ENCODE peak calls at places on chromosome 21, in seven cellular contexts. C is brain microvascular endothelial cell, F is heart left ventricle, G is cardiac muscle cell, L is tibial artery, V is progenitor cell of endocrine pancreas, T is GM20000. Y is an unnamed sample.

GRCh38 chr21:18477059-18477458 is 73.5 kb upstream of the TMPRSS15 start:
- DNase-seq in C (no peak), F (no peak), G (no peak), L (no peak), V (no peak), T (no peak), Y (no peak)

GRCh38 chr21:14591882-14592281 is 45.8 kb upstream of the SAMSN1 start:
- DNase-seq in C (peak), F (no peak), G (peak), L (peak), V (no peak), T (no peak), Y (no peak)

GRCh38 chr21:14074177-14074576 is 136.6 kb downstream of the LIPI start:
- DNase-seq in C (no peak), F (no peak), G (no peak), L (no peak), V (no peak), T (no peak), Y (no peak)

GRCh38 chr21:23861908-23862504 is 1745.3 kb downstream of the MRPL39 start:
- DNase-seq in C (no peak), F (no peak), G (no peak), L (no peak), V (no peak), T (no peak), Y (no peak)

GRCh38 chr21:17930102-17930501 is 110.9 kb upstream of the C21orf91 start:
- DNase-seq in C (no peak), F (no peak), G (no peak), L (no peak), V (no peak), T (no peak), Y (no peak)

GRCh38 chr21:40829791-40830190 is 17.2 kb downstream of the DSCAM start:
- DNase-seq in C (no peak), F (no peak), G (no peak), L (no peak), V (no peak), T (no peak), Y (no peak)

GRCh38 chr21:29648710-29649240 is 291.0 kb downstream of the GRIK1 start:
- DNase-seq in C (no peak), F (no peak), G (no peak), L (no peak), V (no peak), T (no peak), Y (no peak)

GRCh38 chr21:14677023-14677422 is 130.9 kb upstream of the SAMSN1 start:
- DNase-seq in C (no peak), F (no peak), G (no peak), L (no peak), V (no peak), T (no peak), Y (no peak)

GRCh38 chr21:20396798-20397197 is 601.4 kb upstream of the NCAM2 start:
- DNase-seq in C (no peak), F (no peak), G (no peak), L (no peak), V (no peak), T (no peak), Y (no peak)

GRCh38 chr21:27047331-27048314 is 80.7 kb upstream of the ADAMTS5 start:
- DNase-seq in C (no peak), F (no peak), G (no peak), L (no peak), V (no peak), T (no peak), Y (no peak)

GRCh38 chr21:28657576-28657975 is 335.1 kb downstream of the LTN1 start:
- DNase-seq in C (no peak), F (no peak), G (no peak), L (no peak), V (no peak), T (no peak), Y (no peak)

GRCh38 chr21:37917612-37918011 is 1.4 kb upstream of the KCNJ6 start:
- DNase-seq in C (peak), F (no peak), G (peak), L (no peak), V (no peak), T (no peak), Y (no peak)

GRCh38 chr21:42681296-42682206 is 28.1 kb downstream of the PDE9A start:
- DNase-seq in C (no peak), F (no peak), G (no peak), L (no peak), V (no peak), T (no peak), Y (no peak)
- TF ChIP-seq CTCF in C (no peak), F (no peak), G (no peak), L (no peak), V (no peak), T (no peak), Y (no peak)

DNA sequence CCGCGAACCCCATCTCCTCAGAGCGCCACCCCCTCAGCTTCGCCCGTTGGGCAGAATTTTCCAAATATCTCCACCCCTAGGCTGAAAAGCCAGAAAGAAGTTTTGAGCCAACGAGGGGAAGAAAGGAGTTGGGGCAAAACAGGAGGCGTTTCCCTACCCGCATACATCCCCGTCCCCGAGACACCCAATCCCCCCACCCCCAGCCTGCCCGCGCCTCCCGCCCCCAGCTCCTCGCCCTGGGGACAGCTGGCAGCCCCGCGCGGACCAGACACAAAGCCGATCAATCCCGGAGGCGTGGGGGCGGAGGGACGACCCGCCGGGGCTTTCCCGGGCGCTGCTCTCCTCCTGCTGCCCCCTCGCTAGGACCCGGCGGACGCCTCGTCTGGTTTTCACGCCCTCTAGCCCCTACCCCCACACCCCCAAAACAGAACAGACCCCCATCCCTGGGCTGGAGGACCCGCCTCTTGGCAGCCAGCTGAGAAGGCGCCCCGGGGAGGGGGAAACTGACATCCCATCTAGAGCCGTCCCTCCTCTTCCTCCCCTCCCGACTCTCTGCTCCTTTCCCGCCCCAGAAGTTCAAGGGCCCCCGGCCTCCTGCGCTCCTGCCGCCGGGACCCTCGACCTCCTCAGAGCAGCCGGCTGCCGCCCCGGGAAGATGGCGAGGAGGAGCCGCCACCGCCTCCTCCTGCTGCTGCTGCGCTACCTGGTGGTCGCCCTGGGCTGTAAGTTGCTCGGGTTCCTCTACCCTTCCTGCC is at the start of gene JAM2:
- DNase-seq in C (no peak), F (peak), G (peak), L (peak), V (peak), T (peak), Y (peak)
- TF ChIP-seq CTCF in C (peak), F (peak), G (no peak), L (peak), V (peak), T (peak), Y (peak)

GRCh38 chr21:16193758-16194606 is 464.2 kb downstream of the USP25 start:
- DNase-seq in C (peak), F (peak), G (peak), L (peak), V (no peak), T (peak), Y (peak)
- TF ChIP-seq CTCF in C (peak), F (no peak), G (peak), L (no peak), V (no peak), T (no peak), Y (no peak)

GRCh38 chr21:42069327-42069726 is 1.8 kb upstream of the UMODL1 start:
- DNase-seq in C (no peak), F (no peak), G (no peak), L (no peak), V (no peak), T (no peak), Y (no peak)

GRCh38 chr21:42075686-42076471 is 4.8 kb downstream of the UMODL1 start:
- DNase-seq in C (no peak), F (peak), G (no peak), L (no peak), V (no peak), T (no peak), Y (no peak)

GRCh38 chr21:42068592-42068991 is 2.5 kb upstream of the UMODL1 start:
- DNase-seq in C (no peak), F (no peak), G (no peak), L (no peak), V (no peak), T (no peak), Y (no peak)

GRCh38 chr21:42071146-42071737 is at the start of gene UMODL1:
- DNase-seq in C (no peak), F (peak), G (no peak), L (no peak), V (no peak), T (no peak), Y (no peak)

DNA sequence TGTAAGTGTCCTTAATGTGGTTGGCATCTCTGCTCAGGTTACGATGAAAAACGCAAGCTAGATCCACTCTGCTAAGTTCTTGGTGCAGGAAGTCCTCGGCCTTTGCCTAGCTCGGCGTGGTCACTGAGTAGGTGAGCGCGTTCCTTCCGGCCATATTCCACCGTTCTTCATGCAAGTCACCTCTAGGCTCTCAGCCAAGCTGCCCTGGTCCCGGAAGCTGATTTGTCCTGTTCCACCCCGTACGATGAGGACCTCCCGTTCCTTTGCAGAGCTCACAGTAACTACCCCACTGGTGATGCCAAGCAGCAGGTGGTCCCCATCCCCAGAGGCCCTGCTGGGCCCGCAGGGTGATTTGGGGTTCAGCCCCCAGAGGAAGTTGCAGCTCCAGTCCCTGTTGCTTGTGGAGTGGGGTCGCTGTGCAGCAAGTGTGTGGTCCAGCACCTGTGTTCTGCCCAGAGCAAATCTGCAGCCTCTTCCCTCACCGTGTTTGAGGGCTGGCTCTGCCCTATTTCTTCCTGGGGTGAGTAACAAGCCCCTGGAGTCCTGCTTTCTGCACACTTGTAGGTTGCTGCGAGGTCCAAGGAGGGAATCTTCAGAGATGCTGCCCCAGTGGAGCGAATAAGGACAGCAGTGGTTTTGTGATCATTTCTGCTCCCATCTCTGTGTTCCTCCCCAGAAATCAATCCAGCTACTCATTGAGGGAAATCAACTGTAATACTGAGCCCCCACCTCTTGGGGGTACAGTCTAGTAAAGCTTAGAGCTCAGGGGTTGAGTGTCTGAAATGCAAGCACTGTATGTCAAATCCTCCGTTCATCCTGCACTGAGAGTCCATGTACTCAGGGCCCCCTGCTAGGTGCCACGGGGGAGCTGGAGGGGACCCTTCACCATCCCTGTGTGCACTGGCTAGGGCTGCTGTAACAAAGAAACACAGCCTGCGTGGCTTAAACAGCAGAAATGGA is 2.3 kb downstream of the UMODL1 start:
- DNase-seq in C (no peak), F (peak), G (no peak), L (no peak), V (no peak), T (no peak), Y (no peak)
- TF ChIP-seq CTCF in C (no peak), F (no peak), G (no peak), L (no peak), V (no peak), T (no peak), Y (no peak)

GRCh38 chr21:45471229-45472052 is 66.5 kb downstream of the COL18A1 start:
- DNase-seq in C (peak), F (peak), G (peak), L (no peak), V (no peak), T (no peak), Y (no peak)
- TF ChIP-seq CTCF in C (no peak), F (no peak), G (no peak), L (no peak), V (no peak), T (no peak), Y (no peak)

GRCh38 chr21:32412998-32413504 is 545 bp downstream of the EVA1C start:
- DNase-seq in C (no peak), F (peak), G (peak), L (peak), V (no peak), T (no peak), Y (peak)

GRCh38 chr21:32410916-32411315 is 1.6 kb upstream of the EVA1C start:
- DNase-seq in C (no peak), F (no peak), G (no peak), L (no peak), V (no peak), T (no peak), Y (no peak)

GRCh38 chr21:32413697-32414578 is 1.4 kb downstream of the EVA1C start:
- DNase-seq in C (no peak), F (no peak), G (peak), L (peak), V (no peak), T (no peak), Y (no peak)

GRCh38 chr21:32411366-32412161 is 942 bp upstream of the EVA1C start:
- DNase-seq in C (no peak), F (peak), G (peak), L (peak), V (no peak), T (no peak), Y (peak)

GRCh38 chr21:32412162-32412997 is at the start of gene EVA1C:
- DNase-seq in C (no peak), F (peak), G (peak), L (peak), V (peak), T (no peak), Y (peak)
- TF ChIP-seq CTCF in C (no peak), F (peak), G (no peak), L (peak), V (no peak), T (no peak), Y (no peak)

GRCh38 chr21:32163386-32163785 is 115.5 kb downstream of the MIS18A start:
- DNase-seq in C (no peak), F (no peak), G (no peak), L (no peak), V (no peak), T (no peak), Y (no peak)
- TF ChIP-seq CTCF in C (no peak), F (no peak), G (no peak), L (no peak), V (no peak), T (no peak), Y (no peak)

DNA sequence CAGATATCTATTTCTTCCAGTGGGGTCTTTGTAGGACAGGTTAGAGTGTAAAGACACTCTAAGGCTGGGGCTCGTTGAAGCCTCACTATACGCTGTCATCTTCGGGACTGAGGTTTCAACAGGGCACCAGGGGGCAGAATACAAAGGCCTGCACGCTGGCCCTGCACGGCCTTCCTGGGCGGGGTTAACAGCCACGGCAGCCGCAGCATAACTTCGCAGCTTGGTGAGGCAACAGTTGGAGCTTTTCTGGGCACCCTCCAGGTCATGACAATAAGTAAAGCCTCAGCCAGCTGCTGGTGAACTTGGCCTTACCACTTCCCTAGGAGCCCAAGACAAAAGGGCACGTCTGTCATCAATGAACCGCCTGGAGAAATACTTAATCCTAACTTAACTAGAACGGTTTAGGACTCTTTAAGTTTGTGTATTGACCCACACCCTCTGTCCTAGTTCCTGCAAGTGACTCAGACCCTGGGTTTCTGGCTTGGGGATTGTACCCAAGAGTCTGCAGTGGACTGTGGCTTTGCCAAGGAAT is 2.3 kb upstream of the RUNX1 start:
- DNase-seq in C (peak), F (peak), G (peak), L (peak), V (peak), T (peak), Y (no peak)
- TF ChIP-seq CTCF in C (peak), F (peak), G (peak), L (peak), V (peak), T (no peak), Y (no peak)

GRCh38 chr21:46371204-46372013 is 47.5 kb downstream of the PCNT start:
- DNase-seq in C (no peak), F (no peak), G (no peak), L (no peak), V (no peak), T (no peak), Y (no peak)
- TF ChIP-seq CTCF in C (no peak), F (no peak), G (no peak), L (no peak), V (no peak), T (no peak), Y (no peak)

Y was measured in ovary.